ENCODE peak calls at places on chromosomes 7 and 10, in five cellular contexts. E is thoracic aorta, I is uterus, C is right lobe of liver, D is SJSA1. B is an unnamed sample.

GRCh38 chr7:101919363-101920115 is 102.1 kb downstream of the CUX1 start:
- DNase-seq in E (no peak), I (no peak), C (no peak), D (no peak), B (no peak)

GRCh38 chr10:44994752-44995530 is 5.8 kb upstream of the ZNF22 start:
- DNase-seq in E (no peak), I (peak; percentile 17), C (peak; percentile 74), D (no peak), B (no peak)

GRCh38 chr10:119425102-119425880 is 117.2 kb downstream of the RGS10 start:
- DNase-seq in E (no peak), I (no peak), C (no peak), D (no peak), B (no peak)

GRCh38 chr7:104106106-104106505 is 101.7 kb downstream of the ORC5 start:
- DNase-seq in E (no peak), I (no peak), C (no peak), D (no peak), B (no peak)

GRCh38 chr10:132368881-132369635 is 27.9 kb upstream of the PWWP2B start:
- DNase-seq in E (no peak), I (no peak), C (no peak), D (no peak), B (no peak)

GRCh38 chr10:66862687-66863290 is 63.0 kb upstream of the LRRTM3 start:
- DNase-seq in E (no peak), I (no peak), C (no peak), D (no peak), B (no peak)

GRCh38 chr10:43375401-43376020 is 4.1 kb downstream of the FXYD4 start:
- DNase-seq in E (no peak), I (no peak), C (peak; percentile 42), D (no peak), B (no peak)

GRCh38 chr7:138978541-138979184 is 2.5 kb downstream of the KIAA1549 start:
- DNase-seq in E (no peak), I (no peak), C (no peak), D (no peak), B (no peak)

GRCh38 chr7:156777364-156778069 is 115.5 kb downstream of the LMBR1 start:
- DNase-seq in E (no peak), I (no peak), C (no peak), D (no peak), B (no peak)

GRCh38 chr10:71473671-71474599 is 77.2 kb downstream of the CDH23 start:
- DNase-seq in E (no peak), I (peak; percentile 13), C (peak; percentile 92), D (no peak), B (no peak)

GRCh38 chr10:8840356-8840755 is 785.9 kb downstream of the GATA3 start:
- DNase-seq in E (no peak), I (no peak), C (no peak), D (no peak), B (no peak)

DNA sequence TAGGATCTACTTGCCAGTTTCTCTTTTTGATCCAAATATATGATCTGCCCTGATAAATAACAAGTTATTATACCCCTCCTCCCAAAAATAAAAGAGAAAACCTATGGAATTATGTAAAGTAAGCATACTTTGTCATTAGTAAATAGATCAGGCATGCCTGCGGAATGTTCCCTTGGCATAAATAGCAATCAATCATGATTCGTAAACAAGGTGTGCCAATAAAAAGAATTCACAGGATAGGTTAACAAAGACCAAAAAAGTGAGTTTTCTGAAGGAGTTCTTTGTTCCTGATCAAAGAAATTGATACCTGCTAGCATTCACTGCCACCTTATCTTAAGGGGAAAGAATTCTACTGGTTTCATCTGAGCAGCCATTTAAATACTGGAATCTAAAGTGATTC is 11.9 kb downstream of the ITGB1 start:
- DNase-seq in E (no peak), I (no peak), C (no peak), D (no peak), B (no peak)
- H3K4me1 ChIP-seq in E (peaks cover 53% of the 10 kb centered on the region), I (no peaks in the 10 kb centered on the region), C (peaks cover 4% of the 10 kb centered on the region), D (peaks cover 46% of the 10 kb centered on the region), B (peaks cover 22% of the 10 kb centered on the region)

DNA sequence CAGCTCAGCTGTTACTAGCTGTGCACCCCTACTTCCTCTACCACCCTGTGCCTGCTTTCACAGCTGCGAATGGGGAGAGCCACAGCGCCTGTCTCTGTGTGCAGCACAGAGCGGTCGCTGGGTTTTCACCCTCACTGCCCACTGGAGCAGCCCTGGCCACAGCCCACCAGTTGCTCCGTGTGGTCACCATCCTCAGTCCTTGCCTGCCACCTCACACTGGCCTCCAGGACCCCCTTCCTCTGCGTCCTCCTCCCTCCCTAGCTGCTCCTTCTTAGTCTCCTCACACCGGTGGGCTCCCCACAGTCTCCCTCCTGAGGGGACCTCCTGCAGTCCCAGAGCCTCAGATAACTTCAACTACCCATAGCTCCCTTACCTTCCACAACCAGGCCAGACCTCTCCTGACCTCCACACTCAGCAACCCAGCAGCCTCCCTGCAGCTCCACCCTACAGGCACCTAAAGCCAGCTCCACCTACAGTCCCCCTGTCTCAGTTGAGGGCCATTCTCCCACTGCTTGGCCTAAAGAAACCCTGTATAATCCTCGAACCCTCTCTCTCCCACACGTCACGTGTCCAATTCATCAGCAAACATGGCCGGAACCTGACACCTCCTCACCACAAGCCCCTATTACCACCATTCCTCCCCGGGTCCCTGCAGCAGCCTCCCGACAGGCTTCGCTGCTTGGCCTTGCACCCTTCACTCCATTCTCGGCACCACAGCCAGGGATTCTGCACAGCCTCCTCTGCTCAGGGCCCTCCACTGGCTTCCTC is 28.0 kb downstream of the PLAC9 start:
- DNase-seq in E (no peak), I (no peak), C (no peak), D (no peak), B (no peak)
- H3K36me3 ChIP-seq in E (peaks cover 43% of the 10 kb centered on the region), I (no peaks in the 10 kb centered on the region), C (peaks cover 12% of the 10 kb centered on the region), D (peaks cover 81% of the 10 kb centered on the region), B (peaks cover 50% of the 10 kb centered on the region)

DNA sequence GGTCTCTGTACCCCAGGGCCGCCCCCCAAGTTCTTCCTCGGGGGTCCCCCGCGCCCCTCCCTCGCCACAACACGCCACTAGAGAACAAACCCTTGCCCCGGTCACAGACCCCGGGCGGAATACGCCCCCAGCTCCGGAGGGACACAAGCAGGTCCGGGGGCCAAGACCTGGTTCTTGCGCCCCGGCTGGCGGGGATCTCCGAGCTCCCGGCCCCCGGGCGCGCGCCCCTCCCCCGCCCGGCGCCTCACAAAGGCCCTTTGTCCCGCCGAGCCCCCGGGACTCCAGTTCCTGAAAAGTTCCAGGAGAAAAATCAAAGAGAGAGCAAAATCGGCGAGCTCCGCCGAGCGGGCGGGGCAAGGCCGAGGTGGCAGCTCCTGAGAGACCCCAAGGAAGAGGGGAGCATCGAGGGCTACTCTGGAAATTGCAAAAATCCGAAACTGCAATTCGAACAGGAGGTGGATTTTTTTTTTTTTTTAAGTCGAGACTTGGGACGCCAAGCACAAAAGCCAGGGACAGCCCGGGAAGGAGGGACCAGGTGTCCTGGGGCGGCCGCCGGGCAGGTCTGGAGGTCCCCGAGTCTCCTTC is 4.0 kb downstream of the TNRC18 start:
- DNase-seq in E (no peak), I (peak; percentile 30), C (no peak), D (no peak), B (peak; percentile 59)
- H3K4me1 ChIP-seq in E (peaks cover 5% of the 10 kb centered on the region), I (peaks cover 4% of the 10 kb centered on the region), C (peaks cover 14% of the 10 kb centered on the region), D (peaks cover 33% of the 10 kb centered on the region), B (peaks cover 20% of the 10 kb centered on the region)

DNA sequence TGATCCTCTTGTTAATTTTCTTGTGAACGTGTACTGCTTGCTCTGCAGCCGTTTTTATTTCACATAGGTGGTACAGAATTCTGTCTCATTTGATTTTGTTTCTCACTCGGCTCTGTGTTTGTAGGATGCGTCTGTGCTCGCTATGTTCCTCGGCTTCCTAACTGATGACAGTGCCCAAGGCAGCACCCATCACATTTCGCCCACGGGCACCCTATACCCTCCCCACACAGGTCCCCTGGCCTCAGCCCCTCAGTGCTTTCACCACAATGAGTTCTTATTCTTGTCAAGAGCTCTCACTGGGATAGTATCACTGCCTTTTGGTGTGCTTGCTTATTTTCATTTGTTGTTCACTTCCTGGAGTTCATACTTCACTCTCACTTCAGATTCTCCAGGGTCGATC is 28.1 kb downstream of the UCMA start:
- DNase-seq in E (no peak), I (no peak), C (no peak), D (no peak), B (no peak)
- H3K36me3 ChIP-seq in E (no peaks in the 10 kb centered on the region), I (no peaks in the 10 kb centered on the region), C (no peaks in the 10 kb centered on the region), D (peaks cover 78% of the 10 kb centered on the region), B (peaks cover 88% of the 10 kb centered on the region)

DNA sequence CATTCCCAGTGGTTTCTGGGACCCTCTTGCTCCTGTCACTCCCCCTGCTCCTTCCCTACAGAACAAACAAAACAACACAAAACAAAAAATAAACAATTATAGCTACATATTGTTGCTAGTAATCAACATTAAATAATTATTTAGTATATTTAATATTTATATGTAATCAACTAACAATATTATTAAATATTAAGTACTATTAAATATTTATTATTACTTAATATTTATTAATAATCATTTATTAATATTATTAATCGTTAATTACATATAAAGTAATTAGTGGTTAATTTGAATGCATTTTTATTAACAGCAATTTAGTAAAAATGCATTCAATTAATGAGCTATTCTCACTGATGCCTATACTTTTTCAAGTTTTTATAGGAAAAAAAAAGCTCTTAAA is 139.4 kb downstream of the ITGB8 start:
- DNase-seq in E (no peak), I (no peak), C (no peak), D (no peak), B (no peak)
- H3K4me1 ChIP-seq in E (no peaks in the 10 kb centered on the region), I (no peaks in the 10 kb centered on the region), C (no peaks in the 10 kb centered on the region), D (no peaks in the 10 kb centered on the region), B (peaks cover 3% of the 10 kb centered on the region)

GRCh38 chr7:37405603-37406122 is 43.0 kb downstream of the ELMO1 start:
- DNase-seq in E (no peak), I (peak; percentile 30), C (peak; percentile 92), D (no peak), B (no peak)
- H3K36me3 ChIP-seq in E (no peaks in the 10 kb centered on the region), I (no peaks in the 10 kb centered on the region), C (no peaks in the 10 kb centered on the region), D (no peaks in the 10 kb centered on the region), B (no peaks in the 10 kb centered on the region)

DNA sequence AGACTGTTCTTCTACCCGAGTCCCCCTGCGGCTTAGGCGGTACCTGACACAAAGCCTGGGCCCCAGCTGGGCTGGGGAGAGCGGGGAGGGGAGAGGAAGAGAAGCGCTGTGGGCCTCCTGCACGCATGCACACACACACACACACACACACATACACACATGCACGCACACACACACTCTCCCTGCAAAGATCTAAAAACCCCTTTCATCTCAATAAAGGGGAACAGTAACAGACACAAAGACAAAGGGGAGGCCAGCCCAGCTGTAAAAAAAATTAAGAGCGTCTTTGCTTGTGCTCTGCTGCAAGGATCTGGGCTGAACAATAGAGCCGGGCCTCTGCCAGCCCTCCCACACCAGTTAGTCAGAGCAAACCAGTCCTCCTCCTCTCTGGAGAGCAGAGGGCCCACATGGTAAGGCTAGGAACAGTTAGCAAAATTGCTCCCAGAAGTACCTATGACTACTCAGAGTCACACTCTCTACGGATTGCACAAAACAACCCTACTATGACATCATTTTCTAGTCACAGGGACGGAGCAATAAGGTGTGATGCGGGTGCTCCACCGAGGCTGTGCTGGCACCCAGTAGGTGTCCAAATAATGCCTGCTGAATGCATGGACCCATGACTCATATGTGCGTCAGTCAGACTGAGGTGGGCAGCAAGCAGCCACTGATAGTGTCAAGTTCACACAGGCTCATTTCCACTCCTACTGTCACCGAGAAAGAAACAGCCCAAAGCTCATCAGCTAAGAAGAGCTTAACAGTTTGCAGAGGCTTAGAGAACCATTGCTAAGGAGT is 9.2 kb downstream of the ITPRIP start:
- DNase-seq in E (peak; percentile 69), I (peak; percentile 78), C (no peak), D (peak; percentile 90), B (peak; percentile 78)
- H3K4me1 ChIP-seq in E (peaks cover 82% of the 10 kb centered on the region), I (peaks cover 47% of the 10 kb centered on the region), C (no peaks in the 10 kb centered on the region), D (peaks cover 73% of the 10 kb centered on the region), B (peaks cover 59% of the 10 kb centered on the region)